ENCODE peak calls at places on chromosomes 3 and 15, in five cellular contexts. K, X, M, B and P are unnamed samples.

GRCh38 chr15:93563218-93563617 is 474.2 kb upstream of the RGMA start:
- DNase-seq in K (no peak), X (no peak), M (no peak), B (no peak), P (no peak)

GRCh38 chr15:74957301-74958035 is 896 bp upstream of the RPP25 start:
- DNase-seq in K (no peak), X (no peak), M (peak), B (peak), P (peak)

GRCh38 chr3:136547293-136547692 is 204.9 kb downstream of the STAG1 start:
- DNase-seq in K (no peak), X (peak), M (no peak), B (no peak), P (no peak)

GRCh38 chr15:60272623-60273022 is 125.2 kb downstream of the ANXA2 start:
- DNase-seq in K (no peak), X (no peak), M (no peak), B (no peak), P (no peak)

GRCh38 chr15:98067339-98067738 is 106.8 kb downstream of the ARRDC4 start:
- DNase-seq in K (no peak), X (peak), M (no peak), B (no peak), P (no peak)

GRCh38 chr3:176523114-176523513 is 674.2 kb downstream of the TBL1XR1 start:
- DNase-seq in K (no peak), X (no peak), M (no peak), B (no peak), P (no peak)

GRCh38 chr3:98784666-98785600 is 21.8 kb downstream of the ST3GAL6 start:
- DNase-seq in K (no peak), X (peak), M (no peak), B (no peak), P (peak)

GRCh38 chr3:58117561-58118305 is 93.0 kb downstream of the DNASE1L3 start:
- DNase-seq in K (peak), X (no peak), M (peak), B (peak), P (peak)

GRCh38 chr3:124034016-124034808 is 42.3 kb upstream of the ROPN1 start:
- DNase-seq in K (no peak), X (peak), M (peak), B (no peak), P (no peak)

GRCh38 chr3:55906896-55907295 is 419.8 kb upstream of the WNT5A start:
- DNase-seq in K (no peak), X (peak), M (no peak), B (no peak), P (no peak)

GRCh38 chr15:68429691-68430470 is 2.1 kb downstream of the ITGA11 start:
- DNase-seq in K (no peak), X (no peak), M (no peak), B (no peak), P (peak)

GRCh38 chr3:107426223-107426622 is 49.0 kb downstream of the CCDC54 start:
- DNase-seq in K (no peak), X (no peak), M (no peak), B (no peak), P (no peak)

DNA sequence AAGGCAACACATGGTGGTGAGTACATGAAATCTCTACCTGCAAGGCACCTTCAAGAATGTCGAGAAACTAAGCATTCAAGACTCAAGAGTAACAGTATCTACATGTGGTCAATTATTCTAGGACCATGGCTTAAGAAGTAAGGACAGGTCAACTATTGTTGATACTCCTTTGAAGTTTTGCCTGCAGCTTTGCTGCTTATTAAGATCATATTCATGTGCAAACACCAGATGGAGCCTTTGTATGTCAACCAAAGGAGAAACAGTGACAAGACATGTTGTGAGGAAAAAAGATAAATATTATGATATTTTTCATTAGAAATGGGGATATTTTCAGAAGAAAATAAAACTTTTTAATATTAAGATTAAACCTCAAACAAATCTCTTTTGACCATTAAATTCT is 52.3 kb upstream of the FGF7 start:
- DNase-seq in K (no peak), X (peak), M (no peak), B (no peak), P (peak)
- TF ChIP-seq CTCF in K (no peak), X (peak), M (no peak), B (no peak), P (peak)

GRCh38 chr3:67405193-67405592 is 249.2 kb downstream of the SUCLG2 start:
- DNase-seq in K (no peak), X (no peak), M (no peak), B (no peak), P (no peak)

GRCh38 chr3:67402873-67403272 is 251.5 kb downstream of the SUCLG2 start:
- DNase-seq in K (no peak), X (no peak), M (no peak), B (no peak), P (no peak)

GRCh38 chr3:67401911-67402310 is 252.5 kb downstream of the SUCLG2 start:
- DNase-seq in K (no peak), X (peak), M (no peak), B (no peak), P (peak)

DNA sequence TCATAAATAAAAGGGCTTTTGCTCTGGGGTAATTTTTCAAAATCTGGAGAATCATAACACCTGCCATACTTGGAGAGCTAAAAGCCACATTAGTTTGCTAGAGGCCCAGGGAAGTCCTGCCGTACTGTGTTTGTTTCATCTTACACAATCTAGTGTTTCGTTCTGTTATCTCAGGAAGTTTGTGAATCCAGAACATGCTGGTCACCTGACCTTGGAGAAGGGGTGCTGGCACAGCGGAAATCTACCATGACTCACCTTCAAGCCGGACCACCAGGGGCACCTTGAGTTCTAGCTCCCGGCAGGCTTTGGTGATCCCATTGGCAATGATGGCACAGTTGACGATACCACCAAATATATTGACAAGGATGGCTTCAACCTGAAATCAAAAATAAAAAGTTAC is 253.9 kb downstream of the SUCLG2 start:
- DNase-seq in K (no peak), X (no peak), M (no peak), B (no peak), P (no peak)
- H3K4me3 ChIP-seq in K (no peak), X (no peak), M (no peak), B (no peak), P (no peak)

GRCh38 chr3:72997421-72997961 is 880 bp downstream of the PPP4R2 start:
- DNase-seq in K (peak), X (peak), M (peak), B (no peak), P (peak)
- TF ChIP-seq CTCF in K (peak), X (peak), M (peak), B (peak), P (peak)

GRCh38 chr3:35739964-35740527 is 100.7 kb downstream of the ARPP21 start:
- DNase-seq in K (no peak), X (no peak), M (no peak), B (no peak), P (no peak)

GRCh38 chr3:35748144-35748543 is 108.8 kb downstream of the ARPP21 start:
- DNase-seq in K (no peak), X (no peak), M (no peak), B (no peak), P (no peak)

GRCh38 chr3:35743218-35743617 is 103.9 kb downstream of the ARPP21 start:
- DNase-seq in K (no peak), X (no peak), M (no peak), B (no peak), P (no peak)

GRCh38 chr3:35745802-35746484 is 106.6 kb downstream of the ARPP21 start:
- DNase-seq in K (no peak), X (no peak), M (no peak), B (no peak), P (no peak)

GRCh38 chr3:35744419-35744818 is 105.1 kb downstream of the ARPP21 start:
- DNase-seq in K (no peak), X (no peak), M (no peak), B (no peak), P (no peak)
- H3K4me3 ChIP-seq in K (no peak), X (no peak), M (no peak), B (no peak), P (no peak)

GRCh38 chr3:72344256-72345046 is 503.8 kb downstream of the SHQ1 start:
- DNase-seq in K (no peak), X (no peak), M (no peak), B (no peak), P (no peak)

GRCh38 chr3:72346526-72346926 is 501.7 kb downstream of the SHQ1 start:
- DNase-seq in K (no peak), X (peak), M (no peak), B (peak), P (peak)

GRCh38 chr3:72347819-72348319 is 500.4 kb downstream of the SHQ1 start:
- DNase-seq in K (peak), X (peak), M (no peak), B (peak), P (peak)

GRCh38 chr3:72345237-72345878 is 502.9 kb downstream of the SHQ1 start:
- DNase-seq in K (no peak), X (peak), M (no peak), B (no peak), P (peak)

GRCh38 chr3:72345980-72346379 is 502.3 kb downstream of the SHQ1 start:
- DNase-seq in K (no peak), X (no peak), M (no peak), B (no peak), P (no peak)
- TF ChIP-seq CTCF in K (no peak), X (no peak), M (no peak), B (no peak), P (no peak)

DNA sequence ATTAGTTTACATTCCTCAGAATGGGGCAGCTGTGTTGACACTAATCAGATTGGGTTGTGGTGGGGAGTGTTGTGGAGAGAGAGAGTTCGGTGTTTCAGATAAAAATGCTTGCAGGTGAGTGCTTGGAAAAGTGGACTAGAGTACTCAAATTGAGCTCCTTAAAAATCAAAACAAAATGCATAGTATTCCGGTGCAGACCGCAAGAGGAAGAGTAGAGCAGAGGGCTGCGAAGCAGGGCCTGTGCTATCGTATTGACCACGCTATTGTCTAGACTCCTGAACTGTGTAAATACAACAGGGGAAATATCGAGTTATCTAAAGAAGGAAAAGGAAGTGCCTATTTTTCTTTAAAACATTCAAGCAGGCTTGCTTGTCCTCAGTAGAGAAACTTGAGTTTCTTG is 159.5 kb downstream of the TP63 start:
- DNase-seq in K (no peak), X (no peak), M (no peak), B (no peak), P (no peak)
- H3K4me3 ChIP-seq in K (no peak), X (peak), M (no peak), B (no peak), P (no peak)

GRCh38 chr3:127472506-127472905 is 118.0 kb downstream of the TPRA1 start:
- DNase-seq in K (no peak), X (no peak), M (no peak), B (no peak), P (no peak)

GRCh38 chr3:127475975-127476374 is 114.6 kb downstream of the TPRA1 start:
- DNase-seq in K (no peak), X (no peak), M (no peak), B (no peak), P (no peak)

GRCh38 chr3:127475364-127475763 is 115.2 kb downstream of the TPRA1 start:
- DNase-seq in K (no peak), X (no peak), M (no peak), B (no peak), P (no peak)

GRCh38 chr3:127476936-127477335 is 113.6 kb downstream of the TPRA1 start:
- DNase-seq in K (no peak), X (no peak), M (no peak), B (no peak), P (no peak)

GRCh38 chr3:127473244-127474024 is 117.1 kb downstream of the TPRA1 start:
- DNase-seq in K (peak), X (peak), M (no peak), B (no peak), P (no peak)
- TF ChIP-seq CTCF in K (peak), X (peak), M (peak), B (no peak), P (no peak)

GRCh38 chr15:70851889-70852288 is 2.1 kb downstream of the LARP6 start:
- DNase-seq in K (no peak), X (no peak), M (no peak), B (no peak), P (no peak)
- H3K4me3 ChIP-seq in K (no peak), X (no peak), M (no peak), B (no peak), P (peak)

GRCh38 chr3:32004111-32004790 is 22.7 kb downstream of the ZNF860 start:
- DNase-seq in K (peak), X (peak), M (no peak), B (no peak), P (no peak)
- TF ChIP-seq CTCF in K (peak), X (peak), M (no peak), B (no peak), P (peak)

DNA sequence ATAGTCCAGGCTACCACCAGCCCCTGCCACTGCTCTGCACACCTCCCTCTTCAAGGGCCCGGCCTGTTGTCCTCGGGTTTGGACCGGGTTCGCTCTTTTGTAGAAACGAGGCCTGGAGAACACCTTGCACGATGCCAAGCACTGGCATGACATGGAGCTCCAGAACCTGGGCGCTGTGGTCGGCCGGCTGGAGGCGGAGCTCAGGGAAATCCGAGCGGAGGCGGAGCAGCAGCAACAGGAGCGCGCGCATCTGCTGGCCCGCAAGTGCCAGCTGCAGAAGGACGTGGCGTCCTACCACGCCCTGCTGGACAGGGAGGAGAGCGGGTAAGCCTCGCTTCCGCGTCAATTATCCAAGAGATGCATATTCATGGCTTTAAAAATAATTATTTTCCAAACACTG is 72.4 kb downstream of the BFSP2 start:
- DNase-seq in K (no peak), X (peak), M (peak), B (no peak), P (peak)
- H3K4me3 ChIP-seq in K (no peak), X (no peak), M (no peak), B (no peak), P (peak)